ENCODE peak calls at places on chromosomes 3 and 15, in ten cellular contexts. J, O, R, B, W, F, U, T, X and Z are unnamed samples.
A peak's percentile ranks its signal among the peaks of the same experiment; 100 is the strongest.

GRCh38 chr3:72193768-72194463 is 409.0 kb upstream of the PROK2 start:
- DNase-seq in X (peak; percentile 30), U (no peak), J (no peak), F (peak; percentile 61), O (no peak), T (no peak), W (no peak), B (peak; percentile 53), R (no peak), Z (no peak)

GRCh38 chr3:69231929-69232437 is 109.6 kb upstream of the LMOD3 start:
- DNase-seq in T (no peak), R (no peak), J (no peak), U (no peak), B (no peak), W (no peak), X (no peak), O (no peak), F (peak; percentile 20), Z (peak; percentile 81)

GRCh38 chr15:40582726-40583246 is 11.3 kb upstream of the KNL1 start:
- DNase-seq in U (no peak), T (no peak), J (no peak), O (peak; percentile 86), F (peak; percentile 60), W (peak; percentile 69), B (no peak), X (no peak), R (no peak), Z (peak; percentile 17)

GRCh38 chr15:70826634-70827033 is 27.3 kb downstream of the LARP6 start:
- DNase-seq in T (no peak), R (peak; percentile 45), J (no peak), B (no peak), U (no peak), O (peak; percentile 29), W (peak; percentile 28), X (peak; percentile 78), F (peak; percentile 93), Z (peak; percentile 93)

GRCh38 chr3:173395412-173396181 is 1.9 kb upstream of the NLGN1 start:
- DNase-seq in F (peak; percentile 73), T (peak; percentile 87), O (peak; percentile 54), B (peak; percentile 93), X (peak; percentile 57), J (peak; percentile 95), R (peak; percentile 87), W (peak; percentile 71), U (peak; percentile 73), Z (peak; percentile 76)

GRCh38 chr3:126926684-126927404 is 56.1 kb upstream of the PLXNA1 start:
- DNase-seq in W (peak; percentile 75), J (peak; percentile 55), T (peak; percentile 69), R (peak; percentile 65), U (no peak), B (no peak), X (peak; percentile 42), O (peak; percentile 19), F (peak; percentile 92), Z (peak; percentile 79)

GRCh38 chr3:134769469-134769868 is 25.6 kb upstream of the EPHB1 start:
- DNase-seq in O (no peak), J (no peak), T (no peak), U (no peak), F (no peak), B (no peak), W (no peak), X (no peak), R (no peak), Z (no peak)

GRCh38 chr15:42087926-42088800 is 6.2 kb downstream of the PLA2G4D start:
- DNase-seq in B (no peak), F (no peak), R (no peak), O (no peak), J (peak; percentile 44), X (no peak), T (no peak), W (no peak), U (no peak), Z (no peak)

GRCh38 chr3:53161345-53161819 is 373 bp downstream of the PRKCD start:
- DNase-seq in T (peak; percentile 52), B (peak; percentile 46), J (no peak), W (no peak), F (peak; percentile 3), R (no peak), U (no peak), O (no peak), X (no peak), Z (no peak)

GRCh38 chr3:72274511-72275295 is 489.8 kb upstream of the PROK2 start:
- DNase-seq in W (peak; percentile 43), J (no peak), O (no peak), F (peak; percentile 86), T (peak; percentile 46), X (peak; percentile 54), U (no peak), B (no peak), R (peak; percentile 65), Z (peak; percentile 17)

GRCh38 chr15:85755942-85756341 is 38.8 kb downstream of the KLHL25 start:
- DNase-seq in U (no peak), J (peak; percentile 56), T (no peak), F (no peak), B (no peak), W (no peak), X (no peak), O (no peak), R (peak; percentile 22), Z (no peak)

GRCh38 chr3:47661121-47661752 is 82.6 kb upstream of the CSPG5 start:
- DNase-seq in J (no peak), O (no peak), W (no peak), X (peak; percentile 26), R (no peak), T (no peak), U (no peak), F (peak; percentile 63), B (no peak), Z (peak; percentile 48)

GRCh38 chr3:128240232-128240631 is 87.0 kb downstream of the EEFSEC start:
- DNase-seq in F (no peak), O (no peak), X (no peak), J (no peak), U (no peak), T (no peak), W (no peak), R (no peak), B (no peak), Z (no peak)

GRCh38 chr3:193826126-193826795 is 233.3 kb downstream of the OPA1 start:
- DNase-seq in R (no peak), T (no peak), J (no peak), B (no peak), F (peak; percentile 65), O (no peak), U (no peak), W (peak; percentile 76), X (no peak), Z (peak; percentile 76)

GRCh38 chr3:119703900-119704531 is 1.2 kb downstream of the CFAP91 start:
- DNase-seq in F (no peak), J (no peak), X (no peak), B (peak; percentile 31), R (no peak), W (no peak), U (no peak), O (no peak), T (no peak), Z (no peak)

GRCh38 chr15:65939901-65940617 is 70.8 kb downstream of the RAB11A start:
- DNase-seq in T (peak; percentile 33), R (peak; percentile 68), U (no peak), O (no peak), W (no peak), B (no peak), J (no peak), X (peak; percentile 94), F (peak; percentile 92), Z (peak; percentile 95)

DNA sequence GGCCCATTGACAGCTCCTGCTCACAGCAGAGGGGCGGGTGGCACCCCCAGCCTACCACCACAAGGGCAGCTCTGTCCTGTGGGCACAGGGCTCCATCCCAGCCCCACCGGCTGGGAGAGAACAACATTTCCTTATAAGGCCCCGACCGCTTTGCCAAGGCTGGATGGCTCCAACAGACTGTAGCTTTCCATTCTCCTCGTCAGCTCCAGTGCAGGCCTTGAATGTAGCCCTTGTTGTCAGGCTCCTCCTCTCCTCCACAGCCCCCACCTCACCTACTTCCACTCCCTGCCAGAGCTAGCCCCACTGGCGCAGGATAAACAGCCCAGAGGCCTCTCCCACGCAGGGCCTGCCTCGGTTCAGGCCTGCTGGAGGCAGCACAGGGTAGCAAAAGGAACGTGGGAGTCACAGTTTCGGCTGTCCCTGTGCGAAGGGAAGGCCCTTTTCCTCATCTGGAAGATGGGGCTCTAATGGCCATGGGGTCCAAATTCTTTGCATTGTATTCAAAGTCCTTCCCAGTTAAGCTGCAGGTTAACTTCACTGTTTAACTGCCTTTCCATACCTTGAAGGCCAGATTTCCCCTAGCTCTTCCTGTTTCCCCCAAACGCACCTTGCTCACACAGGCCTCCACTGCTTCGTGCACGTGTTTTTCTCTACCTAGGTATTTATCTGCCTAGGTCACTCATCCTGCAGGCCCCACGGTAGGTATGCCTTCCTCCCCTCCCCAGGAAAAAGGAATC is 101.6 kb upstream of the LPP start:
- DNase-seq in B (peak; percentile 67), T (peak; percentile 83), W (peak; percentile 94), J (peak; percentile 47), R (peak; percentile 74), X (no peak), U (peak; percentile 45), F (peak; percentile 35), O (no peak), Z (no peak)
- TF ChIP-seq CTCF in B (peak; percentile 41), T (peak; percentile 70), W (peak; percentile 49), J (no peak), R (no peak), X (no peak), U (peak; percentile 47), F (peak; percentile 8), O (peak; percentile 17), Z (no peak)

GRCh38 chr15:45660231-45660979 is 25.6 kb downstream of the SQOR start:
- DNase-seq in B (no peak), F (peak; percentile 37), X (peak; percentile 34), R (no peak), U (no peak), J (no peak), W (no peak), T (no peak), O (no peak), Z (peak; percentile 85)
- TF ChIP-seq CTCF in B (peak; percentile 27), F (no peak), X (no peak), R (no peak), U (no peak), J (no peak), W (no peak), T (no peak), O (no peak), Z (no peak)

GRCh38 chr3:190017575-190018288 is 103.0 kb downstream of the P3H2 start:
- DNase-seq in W (peak; percentile 67), J (no peak), O (peak; percentile 31), X (peak; percentile 52), F (peak; percentile 86), U (no peak), R (no peak), T (no peak), B (peak; percentile 36), Z (peak; percentile 79)
- TF ChIP-seq CTCF in W (peak; percentile 46), J (no peak), O (peak; percentile 51), X (peak; percentile 50), F (peak; percentile 20), U (peak; percentile 44), R (no peak), T (peak; percentile 34), B (peak; percentile 56), Z (peak; percentile 51)

DNA sequence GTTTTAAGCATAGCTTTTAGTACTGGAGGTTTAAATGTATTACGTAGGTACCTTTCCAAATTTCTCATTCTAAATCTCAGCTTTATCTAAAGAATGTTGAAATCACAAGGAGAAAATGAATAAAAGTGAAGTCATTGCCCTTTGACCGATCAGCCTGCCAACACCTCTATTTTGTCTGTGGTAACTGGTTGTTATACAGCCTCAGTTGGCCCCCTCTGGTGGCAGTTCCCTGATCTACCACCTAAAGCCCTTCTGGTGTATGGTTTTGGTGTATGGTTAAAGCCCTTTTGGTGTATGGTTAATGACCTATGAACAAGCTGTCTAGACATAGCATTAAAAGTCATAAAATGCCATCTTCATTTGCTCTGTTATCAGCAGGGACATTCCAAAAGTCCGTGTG is 378.2 kb upstream of the AZI2 start:
- DNase-seq in R (peak; percentile 38), X (no peak), F (peak; percentile 48), J (no peak), T (peak; percentile 27), B (peak; percentile 76), W (peak; percentile 37), U (peak; percentile 24), O (peak; percentile 44), Z (peak; percentile 69)
- TF ChIP-seq CTCF in R (peak; percentile 51), X (peak; percentile 43), F (peak; percentile 60), J (peak; percentile 28), T (peak; percentile 68), B (peak; percentile 85), W (peak; percentile 37), U (peak; percentile 64), O (peak; percentile 76), Z (peak; percentile 74)